ENCODE peak calls at places on chromosomes 1 and 21, in nine cellular contexts. N, I, Q, C, X, L, A, M and R are unnamed samples.

GRCh38 chr1:186792870-186793581 is 35.7 kb upstream of the PLA2G4A start:
- DNase-seq in N (no peak), I (no peak), Q (no peak), C (no peak), X (peak), L (peak), A (no peak), M (no peak), R (no peak)

GRCh38 chr1:94607398-94607797 is 65.8 kb upstream of the F3 start:
- DNase-seq in N (no peak), I (no peak), Q (no peak), C (no peak), X (no peak), L (no peak), A (no peak), M (no peak), R (no peak)

GRCh38 chr1:90731382-90732050 is 14.4 kb upstream of the BARHL2 start:
- DNase-seq in N (no peak), I (no peak), Q (no peak), C (no peak), X (no peak), L (no peak), A (no peak), M (no peak), R (no peak)

GRCh38 chr1:6991271-6991670 is 206.0 kb downstream of the CAMTA1 start:
- DNase-seq in N (no peak), I (no peak), Q (no peak), C (peak), X (peak), L (peak), A (no peak), M (no peak), R (peak)

GRCh38 chr1:55555971-55556370 is 340.8 kb upstream of the USP24 start:
- DNase-seq in N (no peak), I (no peak), Q (no peak), C (no peak), X (no peak), L (no peak), A (no peak), M (no peak), R (no peak)

GRCh38 chr1:83822206-83822605 is 176.7 kb downstream of the TTLL7 start:
- DNase-seq in N (no peak), I (no peak), Q (no peak), C (peak), X (peak), L (no peak), A (no peak), M (no peak), R (peak)

GRCh38 chr1:44208216-44208615 is 5.1 kb upstream of the DMAP1 start:
- DNase-seq in N (no peak), I (no peak), Q (no peak), C (no peak), X (no peak), L (no peak), A (no peak), M (no peak), R (no peak)

GRCh38 chr21:39029086-39029772 is 154.0 kb downstream of the PSMG1 start:
- DNase-seq in N (no peak), I (no peak), Q (no peak), C (no peak), X (no peak), L (no peak), A (no peak), M (no peak), R (no peak)

GRCh38 chr1:16078925-16079656 is 5.6 kb upstream of the FAM131C start:
- DNase-seq in N (peak), I (peak), Q (peak), C (no peak), X (peak), L (peak), A (peak), M (peak), R (peak)